ENCODE peak calls at places on chromosomes 12 and 14, in eight cellular contexts. One of them, this sample, is unnamed. For H3K27me3, the result is how much of the 10 kb centered on the place peaks cover.

GRCh38 chr12:12070674-12071661 is at the start of gene BCL2L14:
- DNase-seq in brain microvascular endothelial cell: no peak
- DNase-seq in left lung: no peak
- DNase-seq in mammary epithelial cell: no peak
- DNase-seq in PC-3: peak
- DNase-seq in psoas muscle: no peak
- DNase-seq in PC-9: peak
- DNase-seq in upper lobe of right lung: no peak
- DNase-seq in this sample: no peak

GRCh38 chr14:40870252-40870651 is 736.4 kb upstream of the LRFN5 start:
- DNase-seq in brain microvascular endothelial cell: no peak
- DNase-seq in left lung: no peak
- DNase-seq in mammary epithelial cell: no peak
- DNase-seq in PC-3: peak
- DNase-seq in psoas muscle: no peak
- DNase-seq in PC-9: no peak
- DNase-seq in upper lobe of right lung: no peak
- DNase-seq in this sample: no peak

GRCh38 chr14:103561381-103562134 is 899 bp downstream of the BAG5 start:
- DNase-seq in brain microvascular endothelial cell: peak
- DNase-seq in left lung: peak
- DNase-seq in mammary epithelial cell: peak
- DNase-seq in PC-3: peak
- DNase-seq in psoas muscle: no peak
- DNase-seq in PC-9: peak
- DNase-seq in upper lobe of right lung: peak
- DNase-seq in this sample: no peak

GRCh38 chr12:102425109-102426009 is 55.0 kb downstream of the IGF1 start:
- DNase-seq in brain microvascular endothelial cell: no peak
- DNase-seq in left lung: no peak
- DNase-seq in mammary epithelial cell: no peak
- DNase-seq in PC-3: no peak
- DNase-seq in psoas muscle: no peak
- DNase-seq in PC-9: no peak
- DNase-seq in upper lobe of right lung: no peak
- DNase-seq in this sample: no peak

GRCh38 chr12:11785722-11786121 is 136.2 kb downstream of the ETV6 start:
- DNase-seq in brain microvascular endothelial cell: no peak
- DNase-seq in left lung: no peak
- DNase-seq in mammary epithelial cell: peak
- DNase-seq in PC-3: no peak
- DNase-seq in psoas muscle: no peak
- DNase-seq in PC-9: no peak
- DNase-seq in upper lobe of right lung: no peak
- DNase-seq in this sample: no peak

GRCh38 chr14:69651653-69652052 is 40.3 kb downstream of the SUSD6 start:
- DNase-seq in brain microvascular endothelial cell: no peak
- DNase-seq in left lung: no peak
- DNase-seq in mammary epithelial cell: peak
- DNase-seq in PC-3: no peak
- DNase-seq in psoas muscle: no peak
- DNase-seq in PC-9: no peak
- DNase-seq in upper lobe of right lung: no peak
- DNase-seq in this sample: no peak

GRCh38 chr14:103805708-103806107 is 41.7 kb downstream of the PPP1R13B start:
- DNase-seq in brain microvascular endothelial cell: no peak
- DNase-seq in left lung: no peak
- DNase-seq in mammary epithelial cell: no peak
- DNase-seq in PC-3: no peak
- DNase-seq in psoas muscle: no peak
- DNase-seq in PC-9: no peak
- DNase-seq in upper lobe of right lung: no peak
- DNase-seq in this sample: no peak

GRCh38 chr12:114272071-114272470 is 133.9 kb downstream of the TBX5 start:
- DNase-seq in brain microvascular endothelial cell: no peak
- DNase-seq in left lung: no peak
- DNase-seq in mammary epithelial cell: no peak
- DNase-seq in PC-3: no peak
- DNase-seq in psoas muscle: no peak
- DNase-seq in PC-9: no peak
- DNase-seq in upper lobe of right lung: no peak
- DNase-seq in this sample: no peak

GRCh38 chr14:68573126-68573525 is 219.7 kb downstream of the ZFP36L1 start:
- DNase-seq in brain microvascular endothelial cell: no peak
- DNase-seq in left lung: peak
- DNase-seq in mammary epithelial cell: no peak
- DNase-seq in PC-3: no peak
- DNase-seq in psoas muscle: no peak
- DNase-seq in PC-9: no peak
- DNase-seq in upper lobe of right lung: no peak
- DNase-seq in this sample: no peak

GRCh38 chr12:57772429-57773322 is at the start of gene EEF1AKMT3:
- DNase-seq in brain microvascular endothelial cell: peak
- DNase-seq in left lung: peak
- DNase-seq in mammary epithelial cell: peak
- DNase-seq in PC-3: peak
- DNase-seq in psoas muscle: peak
- DNase-seq in PC-9: no peak
- DNase-seq in upper lobe of right lung: peak
- DNase-seq in this sample: peak

GRCh38 chr12:8612629-8613028 is at the start of gene AICDA:
- DNase-seq in brain microvascular endothelial cell: no peak
- DNase-seq in left lung: no peak
- DNase-seq in mammary epithelial cell: no peak
- DNase-seq in PC-3: no peak
- DNase-seq in psoas muscle: no peak
- DNase-seq in PC-9: no peak
- DNase-seq in upper lobe of right lung: no peak
- DNase-seq in this sample: no peak

GRCh38 chr12:122471324-122472226 is 29.2 kb downstream of the ZCCHC8 start:
- DNase-seq in brain microvascular endothelial cell: no peak
- DNase-seq in left lung: no peak
- DNase-seq in mammary epithelial cell: peak
- DNase-seq in PC-3: peak
- DNase-seq in psoas muscle: no peak
- DNase-seq in PC-9: no peak
- DNase-seq in upper lobe of right lung: no peak
- DNase-seq in this sample: no peak

GRCh38 chr14:99134333-99135046 is 137.5 kb downstream of the BCL11B start:
- DNase-seq in brain microvascular endothelial cell: no peak
- DNase-seq in left lung: no peak
- DNase-seq in mammary epithelial cell: no peak
- DNase-seq in PC-3: no peak
- DNase-seq in psoas muscle: no peak
- DNase-seq in PC-9: no peak
- DNase-seq in upper lobe of right lung: no peak
- DNase-seq in this sample: no peak

GRCh38 chr14:91681893-91682563 is 49.9 kb downstream of the CATSPERB start:
- DNase-seq in brain microvascular endothelial cell: no peak
- DNase-seq in left lung: no peak
- DNase-seq in mammary epithelial cell: no peak
- DNase-seq in PC-3: no peak
- DNase-seq in psoas muscle: no peak
- DNase-seq in PC-9: no peak
- DNase-seq in upper lobe of right lung: no peak
- DNase-seq in this sample: no peak

GRCh38 chr12:6370994-6371754 is 4.2 kb downstream of the SCNN1A start:
- DNase-seq in brain microvascular endothelial cell: peak
- DNase-seq in left lung: peak
- DNase-seq in mammary epithelial cell: peak
- DNase-seq in PC-3: peak
- DNase-seq in psoas muscle: peak
- DNase-seq in PC-9: peak
- DNase-seq in upper lobe of right lung: peak
- DNase-seq in this sample: peak

GRCh38 chr12:25458047-25458552 is 95.0 kb downstream of the LMNTD1 start:
- DNase-seq in brain microvascular endothelial cell: peak
- DNase-seq in left lung: no peak
- DNase-seq in mammary epithelial cell: peak
- DNase-seq in PC-3: peak
- DNase-seq in psoas muscle: no peak
- DNase-seq in PC-9: peak
- DNase-seq in upper lobe of right lung: no peak
- DNase-seq in this sample: peak

GRCh38 chr14:102323102-102323501 is 3.6 kb downstream of the ZNF839 start:
- DNase-seq in brain microvascular endothelial cell: peak
- DNase-seq in left lung: no peak
- DNase-seq in mammary epithelial cell: peak
- DNase-seq in PC-3: peak
- DNase-seq in psoas muscle: peak
- DNase-seq in PC-9: peak
- DNase-seq in upper lobe of right lung: peak
- DNase-seq in this sample: no peak

GRCh38 chr12:1797011-1797901 is 23.1 kb upstream of the LRTM2 start:
- DNase-seq in brain microvascular endothelial cell: no peak
- DNase-seq in left lung: peak
- DNase-seq in mammary epithelial cell: no peak
- DNase-seq in PC-3: no peak
- DNase-seq in psoas muscle: peak
- DNase-seq in PC-9: no peak
- DNase-seq in upper lobe of right lung: peak
- DNase-seq in this sample: peak

GRCh38 chr12:22272596-22272995 is 61.9 kb downstream of the ST8SIA1 start:
- DNase-seq in brain microvascular endothelial cell: no peak
- DNase-seq in left lung: no peak
- DNase-seq in mammary epithelial cell: no peak
- DNase-seq in PC-3: no peak
- DNase-seq in psoas muscle: no peak
- DNase-seq in PC-9: no peak
- DNase-seq in upper lobe of right lung: no peak
- DNase-seq in this sample: no peak

GRCh38 chr12:92533280-92533890 is 169.4 kb upstream of the PLEKHG7 start:
- DNase-seq in brain microvascular endothelial cell: peak
- DNase-seq in left lung: no peak
- DNase-seq in mammary epithelial cell: no peak
- DNase-seq in PC-3: no peak
- DNase-seq in psoas muscle: no peak
- DNase-seq in PC-9: no peak
- DNase-seq in upper lobe of right lung: no peak
- DNase-seq in this sample: no peak

DNA sequence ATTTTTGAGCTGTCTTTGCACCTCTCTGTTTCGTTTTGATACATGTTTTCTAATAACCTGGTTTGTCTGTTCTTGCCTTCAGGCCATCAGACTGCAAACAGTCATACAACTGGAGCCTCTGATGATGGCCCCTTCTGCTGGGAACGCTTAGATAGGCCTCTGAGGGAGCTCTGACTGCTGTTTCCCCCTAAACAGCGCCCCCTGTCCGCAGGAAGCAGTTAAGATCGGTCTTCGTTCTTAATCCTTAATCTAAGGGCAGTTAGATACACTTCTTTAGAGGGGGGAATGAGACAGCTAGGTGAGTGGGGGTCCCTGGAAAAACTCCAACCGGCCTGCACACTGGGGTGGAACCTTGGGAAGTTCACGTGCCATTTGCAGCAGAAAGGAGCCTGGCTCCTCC is 1338.8 kb upstream of the SEL1L start:
- DNase-seq in brain microvascular endothelial cell: no peak
- DNase-seq in left lung: no peak
- DNase-seq in mammary epithelial cell: no peak
- DNase-seq in PC-3: no peak
- DNase-seq in psoas muscle: no peak
- DNase-seq in PC-9: no peak
- DNase-seq in upper lobe of right lung: no peak
- DNase-seq in this sample: no peak
- TF ChIP-seq CTCF in brain microvascular endothelial cell: no peak
- TF ChIP-seq CTCF in left lung: no peak
- TF ChIP-seq CTCF in mammary epithelial cell: no peak
- TF ChIP-seq CTCF in PC-3: no peak
- TF ChIP-seq CTCF in psoas muscle: no peak
- TF ChIP-seq CTCF in PC-9: peak
- TF ChIP-seq CTCF in upper lobe of right lung: peak
- TF ChIP-seq CTCF in this sample: peak

GRCh38 chr12:48972213-48973021 is 882 bp upstream of the WNT10B start:
- DNase-seq in brain microvascular endothelial cell: no peak
- DNase-seq in left lung: no peak
- DNase-seq in mammary epithelial cell: peak
- DNase-seq in PC-3: no peak
- DNase-seq in psoas muscle: no peak
- DNase-seq in PC-9: peak
- DNase-seq in upper lobe of right lung: no peak
- DNase-seq in this sample: no peak
- H3K27me3 ChIP-seq in brain microvascular endothelial cell: under half
- H3K27me3 ChIP-seq in left lung: half or more
- H3K27me3 ChIP-seq in mammary epithelial cell: under half
- H3K27me3 ChIP-seq in PC-3: under half
- H3K27me3 ChIP-seq in psoas muscle: under half
- H3K27me3 ChIP-seq in PC-9: under half
- H3K27me3 ChIP-seq in upper lobe of right lung: half or more
- H3K27me3 ChIP-seq in this sample: under half

GRCh38 chr12:87991483-87991882 is 37.7 kb downstream of the C12orf50 start:
- DNase-seq in brain microvascular endothelial cell: no peak
- DNase-seq in left lung: no peak
- DNase-seq in mammary epithelial cell: no peak
- DNase-seq in PC-3: no peak
- DNase-seq in psoas muscle: no peak
- DNase-seq in PC-9: no peak
- DNase-seq in upper lobe of right lung: no peak
- DNase-seq in this sample: no peak

GRCh38 chr12:88001327-88001726 is 27.9 kb downstream of the C12orf50 start:
- DNase-seq in brain microvascular endothelial cell: no peak
- DNase-seq in left lung: no peak
- DNase-seq in mammary epithelial cell: no peak
- DNase-seq in PC-3: no peak
- DNase-seq in psoas muscle: no peak
- DNase-seq in PC-9: no peak
- DNase-seq in upper lobe of right lung: no peak
- DNase-seq in this sample: no peak

DNA sequence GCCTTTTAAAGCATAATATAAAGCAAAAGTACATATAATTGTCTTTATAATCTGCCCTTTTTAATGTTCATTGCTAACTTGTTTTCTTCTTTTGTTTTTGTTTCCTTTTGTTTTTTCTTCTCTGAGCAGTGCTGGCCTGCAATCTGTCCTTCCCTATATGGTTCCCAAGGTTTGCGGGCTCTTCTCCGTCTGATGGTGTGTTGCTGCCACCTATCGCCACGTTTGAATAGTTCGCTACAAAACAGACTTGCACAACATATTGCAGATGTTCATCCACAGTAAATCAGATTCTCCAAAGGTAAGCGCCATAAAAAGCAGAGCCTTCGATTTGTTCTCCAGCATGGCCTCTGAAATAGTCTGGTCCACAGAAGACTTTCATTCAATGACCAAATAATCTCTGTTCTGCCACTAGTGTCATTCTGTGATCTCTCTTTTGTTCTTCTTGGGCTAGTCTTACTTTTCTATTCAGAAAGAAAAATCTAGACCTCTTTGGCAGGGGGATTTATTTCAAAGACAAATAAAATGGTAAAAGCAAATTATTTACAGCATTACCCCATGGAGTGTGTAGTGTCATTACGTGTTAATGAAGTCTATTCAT is 33.5 kb downstream of the C12orf50 start:
- DNase-seq in brain microvascular endothelial cell: peak
- DNase-seq in left lung: peak
- DNase-seq in mammary epithelial cell: peak
- DNase-seq in PC-3: peak
- DNase-seq in psoas muscle: peak
- DNase-seq in PC-9: peak
- DNase-seq in upper lobe of right lung: no peak
- DNase-seq in this sample: no peak
- TF ChIP-seq CTCF in brain microvascular endothelial cell: peak
- TF ChIP-seq CTCF in left lung: peak
- TF ChIP-seq CTCF in mammary epithelial cell: peak
- TF ChIP-seq CTCF in PC-3: peak
- TF ChIP-seq CTCF in psoas muscle: peak
- TF ChIP-seq CTCF in PC-9: peak
- TF ChIP-seq CTCF in upper lobe of right lung: peak
- TF ChIP-seq CTCF in this sample: peak

GRCh38 chr14:89025581-89026236 is 201.3 kb downstream of the TTC8 start:
- DNase-seq in brain microvascular endothelial cell: no peak
- DNase-seq in left lung: no peak
- DNase-seq in mammary epithelial cell: no peak
- DNase-seq in PC-3: no peak
- DNase-seq in psoas muscle: peak
- DNase-seq in PC-9: no peak
- DNase-seq in upper lobe of right lung: no peak
- DNase-seq in this sample: no peak
- H3K27me3 ChIP-seq in brain microvascular endothelial cell: under half
- H3K27me3 ChIP-seq in left lung: half or more
- H3K27me3 ChIP-seq in mammary epithelial cell: under half
- H3K27me3 ChIP-seq in PC-3: under half
- H3K27me3 ChIP-seq in psoas muscle: under half
- H3K27me3 ChIP-seq in PC-9: under half
- H3K27me3 ChIP-seq in upper lobe of right lung: under half
- H3K27me3 ChIP-seq in this sample: under half

This sample was measured in RWPE2.